ENCODE peak calls at places on chromosomes 16 and 17, in nine cellular contexts. Q is KG1; Y is CD4-positive, CD25-positive, alpha-beta regulatory T cell; B is NCI-H1092; F is body of pancreas; O is GM04504; H is progenitor cell of endocrine pancreas; I is stimulated activated CD4-positive, alpha-beta T cell treated with anti-CD3 and anti-CD28 coated beads, Interleukin-4, amount 100 ng/mL, for 1 hour; M is HuH-7. G is an unnamed sample.

GRCh38 chr16:56355786-56356275 is 69.5 kb downstream of the AMFR start:
- DNase-seq in Q (no peak), Y (no peak), B (no peak), F (no peak), O (no peak), H (no peak), I (no peak), M (no peak), G (no peak)

GRCh38 chr16:1991135-1991551 is 1.4 kb downstream of the SYNGR3 start:
- DNase-seq in Q (no peak), Y (peak; percentile 56), B (no peak), F (no peak), O (no peak), H (no peak), I (peak; percentile 34), M (no peak), G (no peak)

GRCh38 chr17:49969134-49969759 is at the start of gene DLX4:
- DNase-seq in Q (no peak), Y (peak; percentile 20), B (no peak), F (no peak), O (no peak), H (no peak), I (peak; percentile 16), M (peak; percentile 53), G (peak; percentile 30)

GRCh38 chr16:88510091-88510719 is 57.1 kb downstream of the ZFPM1 start:
- DNase-seq in Q (no peak), Y (no peak), B (no peak), F (no peak), O (no peak), H (no peak), I (no peak), M (no peak), G (no peak)

GRCh38 chr16:65779196-65779595 is 587.3 kb upstream of the CDH5 start:
- DNase-seq in Q (no peak), Y (no peak), B (no peak), F (no peak), O (no peak), H (no peak), I (no peak), M (no peak), G (no peak)

GRCh38 chr17:65062168-65062915 is 5.8 kb upstream of the GNA13 start:
- DNase-seq in Q (no peak), Y (no peak), B (no peak), F (no peak), O (no peak), H (no peak), I (no peak), M (peak; percentile 57), G (no peak)

GRCh38 chr16:4487955-4488481 is 11.8 kb downstream of the HMOX2 start:
- DNase-seq in Q (no peak), Y (no peak), B (no peak), F (no peak), O (no peak), H (no peak), I (no peak), M (no peak), G (no peak)

GRCh38 chr17:65294184-65294719 is 157.1 kb downstream of the RGS9 start:
- DNase-seq in Q (peak; percentile 9), Y (peak; percentile 48), B (peak; percentile 57), F (peak; percentile 62), O (peak; percentile 40), H (peak; percentile 46), I (peak; percentile 53), M (peak; percentile 85), G (peak; percentile 17)

GRCh38 chr17:80864751-80865150 is 126.9 kb upstream of the CHMP6 start:
- DNase-seq in Q (no peak), Y (no peak), B (no peak), F (no peak), O (no peak), H (no peak), I (no peak), M (no peak), G (no peak)

GRCh38 chr16:11181889-11182279 is 74.1 kb downstream of the SOCS1 start:
- DNase-seq in Q (no peak), Y (peak; percentile 39), B (no peak), F (no peak), O (no peak), H (no peak), I (peak; percentile 32), M (no peak), G (no peak)

GRCh38 chr17:1300580-1300905 is 21.1 kb downstream of the TRARG1 start:
- DNase-seq in Q (no peak), Y (no peak), B (no peak), F (no peak), O (no peak), H (no peak), I (no peak), M (no peak), G (no peak)

GRCh38 chr16:57446530-57447141 is 549 bp downstream of the CIAPIN1 start:
- DNase-seq in Q (no peak), Y (peak; percentile 49), B (peak; percentile 44), F (peak; percentile 42), O (no peak), H (no peak), I (peak; percentile 22), M (peak; percentile 29), G (no peak)

GRCh38 chr16:50059669-50060068 is 6.1 kb upstream of the HEATR3 start:
- DNase-seq in Q (no peak), Y (no peak), B (no peak), F (no peak), O (no peak), H (no peak), I (no peak), M (no peak), G (no peak)

GRCh38 chr17:65362826-65363225 is 198.6 kb downstream of the AXIN2 start:
- DNase-seq in Q (no peak), Y (no peak), B (no peak), F (no peak), O (no peak), H (no peak), I (no peak), M (no peak), G (no peak)

GRCh38 chr16:30636599-30636998 is 14.2 kb upstream of the PRR14 start:
- DNase-seq in Q (no peak), Y (no peak), B (no peak), F (no peak), O (no peak), H (no peak), I (no peak), M (no peak), G (no peak)

GRCh38 chr17:15363702-15364101 is 22.3 kb upstream of the TEKT3 start:
- DNase-seq in Q (no peak), Y (no peak), B (no peak), F (no peak), O (no peak), H (no peak), I (no peak), M (no peak), G (no peak)

GRCh38 chr17:78563189-78564145 is 13.7 kb downstream of the DNAH17 start:
- DNase-seq in Q (no peak), Y (no peak), B (no peak), F (peak; percentile 18), O (no peak), H (no peak), I (no peak), M (no peak), G (no peak)

GRCh38 chr16:56346131-56346890 is 79.0 kb downstream of the AMFR start:
- DNase-seq in Q (no peak), Y (no peak), B (no peak), F (no peak), O (no peak), H (no peak), I (no peak), M (no peak), G (no peak)

GRCh38 chr16:82138478-82139285 is 31.3 kb downstream of the MPHOSPH6 start:
- DNase-seq in Q (no peak), Y (no peak), B (no peak), F (no peak), O (no peak), H (no peak), I (no peak), M (no peak), G (no peak)

GRCh38 chr17:44804301-44805061 is 25.6 kb downstream of the GJC1 start:
- DNase-seq in Q (no peak), Y (no peak), B (no peak), F (no peak), O (no peak), H (no peak), I (no peak), M (no peak), G (no peak)

GRCh38 chr17:75779250-75779986 is 5.2 kb upstream of the UNK start:
- DNase-seq in Q (peak; percentile 95), Y (peak; percentile 99), B (peak; percentile 99), F (peak; percentile 97), O (peak; percentile 100), H (peak; percentile 87), I (peak; percentile 91), M (peak; percentile 100), G (peak; percentile 76)

GRCh38 chr16:67247698-67248400 is 568 bp upstream of the FHOD1 start:
- DNase-seq in Q (no peak), Y (peak; percentile 24), B (no peak), F (no peak), O (no peak), H (no peak), I (no peak), M (no peak), G (no peak)